ENCODE peak calls at places on chromosomes 1 and 21, in eight cellular contexts. C is lower lobe of right lung, Q is uterus, D is colonic mucosa, U is cardiac fibroblast, I is lower leg skin, B is BJ, M is stomach. N is an unnamed sample.

GRCh38 chr1:55504306-55504706 is 289.1 kb upstream of the USP24 start:
- DNase-seq in I (no peak), U (peak), B (no peak), Q (no peak), C (no peak), M (no peak), D (peak), N (no peak)

GRCh38 chr1:7705908-7706216 is 65.2 kb upstream of the VAMP3 start:
- DNase-seq in M (no peak), C (no peak), B (no peak), D (no peak), I (no peak), U (no peak), Q (no peak), N (no peak)

GRCh38 chr1:99004270-99005141 is at the start of gene PLPPR5:
- DNase-seq in M (no peak), C (no peak), D (no peak), U (peak), Q (no peak), B (no peak), I (no peak), N (peak)

GRCh38 chr1:26288311-26288941 is 8.5 kb downstream of the SH3BGRL3 start:
- DNase-seq in B (no peak), M (no peak), I (no peak), D (peak), C (no peak), Q (no peak), U (no peak), N (no peak)

GRCh38 chr1:42319128-42319851 is 15.7 kb downstream of the FOXJ3 start:
- DNase-seq in C (no peak), Q (no peak), D (no peak), I (no peak), U (peak), B (no peak), M (no peak), N (no peak)

GRCh38 chr1:196366817-196367495 is 241.3 kb downstream of the KCNT2 start:
- DNase-seq in I (no peak), U (peak), M (no peak), C (no peak), D (no peak), B (no peak), Q (no peak), N (no peak)

GRCh38 chr1:61323681-61324328 is 241.4 kb downstream of the NFIA start:
- DNase-seq in C (no peak), U (no peak), B (no peak), I (no peak), Q (no peak), M (no peak), D (no peak), N (no peak)

GRCh38 chr1:51607676-51608075 is 9.2 kb upstream of the OSBPL9 start:
- DNase-seq in I (peak), U (peak), D (no peak), Q (no peak), B (no peak), M (no peak), C (no peak), N (no peak)

GRCh38 chr1:60503216-60503615 is 429.6 kb upstream of the C1orf87 start:
- DNase-seq in Q (no peak), D (no peak), I (no peak), U (no peak), M (no peak), C (no peak), B (no peak), N (no peak)

GRCh38 chr1:1539310-1540014 is 962 bp downstream of the TMEM240 start:
- DNase-seq in D (no peak), M (no peak), B (no peak), Q (peak), C (no peak), U (peak), I (no peak), N (no peak)

GRCh38 chr1:209038316-209038715 is 545.2 kb upstream of the CAMK1G start:
- DNase-seq in U (no peak), M (no peak), C (no peak), B (no peak), I (no peak), Q (no peak), D (no peak), N (no peak)

GRCh38 chr1:25523512-25523911 is 19.9 kb upstream of the LDLRAP1 start:
- DNase-seq in C (no peak), U (peak), Q (no peak), D (no peak), I (no peak), B (no peak), M (no peak), N (no peak)

GRCh38 chr1:163035791-163036249 is 33.3 kb upstream of the RGS4 start:
- DNase-seq in I (no peak), Q (no peak), M (no peak), D (no peak), C (no peak), B (peak), U (peak), N (peak)

GRCh38 chr1:65177457-65177856 is 29.5 kb downstream of the AK4 start:
- DNase-seq in C (no peak), Q (no peak), M (no peak), D (no peak), I (no peak), B (no peak), U (peak), N (peak)

GRCh38 chr1:55542901-55543504 is 327.8 kb upstream of the USP24 start:
- DNase-seq in M (no peak), Q (no peak), I (no peak), U (peak), C (no peak), D (no peak), B (peak), N (no peak)

GRCh38 chr1:187654635-187655034 is 825.9 kb downstream of the PLA2G4A start:
- DNase-seq in B (no peak), C (no peak), I (no peak), U (no peak), M (no peak), Q (no peak), D (no peak), N (no peak)

GRCh38 chr1:43440358-43440757 is 13.4 kb downstream of the HYI start:
- DNase-seq in B (no peak), Q (peak), D (no peak), M (peak), C (no peak), U (no peak), I (no peak), N (no peak)

GRCh38 chr1:157512036-157512969 is 40.0 kb downstream of the FCRL5 start:
- DNase-seq in I (no peak), M (no peak), B (no peak), U (no peak), D (no peak), Q (no peak), C (no peak), N (no peak)

GRCh38 chr1:66366618-66367017 is 167.3 kb upstream of the SGIP1 start:
- DNase-seq in B (no peak), Q (no peak), U (no peak), C (no peak), I (no peak), M (no peak), D (no peak), N (no peak)

GRCh38 chr1:10504259-10504658 is 29.5 kb downstream of the PEX14 start:
- DNase-seq in D (no peak), Q (no peak), M (no peak), B (no peak), U (no peak), C (no peak), I (no peak), N (no peak)

GRCh38 chr1:10508511-10508951 is 33.8 kb downstream of the PEX14 start:
- DNase-seq in Q (no peak), U (no peak), D (no peak), B (no peak), M (no peak), I (no peak), C (no peak), N (no peak)

GRCh38 chr1:10509823-10510509 is 35.2 kb downstream of the PEX14 start:
- DNase-seq in D (no peak), M (no peak), B (no peak), U (no peak), I (no peak), Q (no peak), C (no peak), N (no peak)

GRCh38 chr1:10506677-10507047 is 31.9 kb downstream of the PEX14 start:
- DNase-seq in I (no peak), C (no peak), Q (no peak), U (no peak), M (no peak), D (no peak), B (no peak), N (no peak)

DNA sequence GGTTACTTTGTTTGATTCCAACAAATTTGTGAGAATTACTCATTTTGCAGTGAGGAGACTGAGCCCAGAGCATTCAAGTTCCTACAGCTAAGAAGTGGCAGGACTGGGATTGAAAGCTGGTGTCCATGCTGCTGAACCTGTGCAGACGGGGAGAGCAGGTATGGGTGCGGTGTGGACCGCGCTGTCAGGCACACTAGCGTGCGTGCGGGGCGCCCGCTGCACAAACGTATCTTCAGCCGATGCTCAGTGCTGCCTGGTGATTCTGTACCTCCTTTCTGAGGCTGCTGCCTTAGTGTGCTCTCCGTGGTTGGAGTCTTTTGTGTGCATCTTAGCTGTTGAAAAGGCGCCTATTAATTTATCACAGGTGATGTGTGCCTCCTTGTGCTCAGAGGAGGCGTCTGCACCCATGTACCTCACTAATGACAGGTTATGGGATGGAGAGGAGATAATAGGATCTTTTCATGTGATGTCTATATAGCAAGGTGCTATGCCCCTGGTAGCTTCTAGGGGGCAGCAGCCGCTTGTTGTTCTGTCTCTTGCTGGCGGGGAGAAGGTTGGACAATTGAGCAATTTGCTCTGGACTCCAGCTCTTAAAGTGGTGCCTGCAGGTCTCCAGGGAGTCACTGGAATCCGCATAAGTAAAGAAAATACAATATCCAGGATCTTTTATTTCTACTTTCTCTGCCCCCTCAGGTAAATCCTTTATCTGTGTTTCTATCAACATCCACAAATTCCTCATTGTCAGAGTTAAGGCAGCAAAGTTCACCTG is 32.5 kb downstream of the PEX14 start:
- DNase-seq in Q (peak), B (no peak), U (peak), I (no peak), C (peak), M (peak), D (peak), N (peak)
- TF ChIP-seq CTCF in Q (peak), B (peak), U (peak), I (no peak), C (peak), M (peak), D (peak), N (peak)

DNA sequence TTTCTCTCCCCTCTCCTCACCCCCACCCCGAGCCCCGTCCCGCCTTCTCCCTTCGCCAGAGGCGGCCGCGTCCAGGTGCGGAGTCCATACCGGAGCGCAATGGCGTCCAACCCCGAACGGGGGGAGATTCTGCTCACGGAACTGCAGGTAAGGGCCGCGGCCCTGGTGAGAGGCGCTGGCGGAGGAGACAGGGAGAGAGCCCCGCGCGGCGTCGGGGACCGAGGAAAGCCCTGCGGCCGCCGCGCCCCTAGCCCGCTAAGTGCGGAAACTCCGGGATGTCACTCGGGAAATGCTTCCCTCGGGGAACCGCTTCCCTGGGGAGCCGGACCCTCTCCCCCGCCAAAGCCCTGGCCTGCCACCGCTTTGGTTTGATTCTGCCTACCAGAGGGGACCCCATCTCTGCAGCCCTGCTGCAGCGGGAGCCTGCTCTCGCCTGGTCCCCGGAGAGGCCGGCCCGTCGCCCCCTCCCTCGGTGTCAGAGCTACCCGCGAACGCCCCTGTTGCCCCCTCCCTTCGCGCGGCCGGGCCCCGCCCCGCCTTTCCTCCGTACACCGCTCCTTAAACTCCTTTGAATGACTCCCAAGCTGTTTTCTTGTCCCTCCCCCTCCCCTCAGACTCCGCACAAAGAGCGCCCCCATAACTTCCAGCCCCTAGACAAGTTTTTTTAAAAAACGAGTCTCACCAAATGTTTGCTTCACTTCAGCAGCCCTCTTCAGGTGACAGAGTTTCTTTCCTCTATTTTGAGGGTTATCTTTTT is 587 bp downstream of the PKN2 start:
- DNase-seq in C (peak), B (no peak), D (peak), U (peak), I (peak), M (peak), Q (peak), N (peak)
- TF ChIP-seq CTCF in C (no peak), B (no peak), D (no peak), U (no peak), I (no peak), M (no peak), Q (no peak), N (no peak)

GRCh38 chr21:24076179-24076578 is 1531.1 kb downstream of the MRPL39 start:
- DNase-seq in C (no peak), U (peak), B (no peak), M (no peak), D (no peak), Q (no peak), I (no peak), N (no peak)
- TF ChIP-seq CTCF in C (no peak), U (no peak), B (no peak), M (no peak), D (no peak), Q (no peak), I (no peak), N (no peak)

GRCh38 chr1:48216276-48216675 is 6.2 kb upstream of the SLC5A9 start:
- DNase-seq in C (no peak), Q (no peak), D (no peak), B (no peak), U (no peak), M (no peak), I (no peak), N (no peak)

GRCh38 chr1:48216941-48217340 is 5.6 kb upstream of the SLC5A9 start:
- DNase-seq in U (no peak), D (no peak), Q (no peak), I (no peak), M (no peak), C (no peak), B (no peak), N (peak)

GRCh38 chr1:48215222-48215621 is 7.3 kb upstream of the SLC5A9 start:
- DNase-seq in I (no peak), M (no peak), C (no peak), U (no peak), Q (no peak), B (no peak), D (no peak), N (no peak)

GRCh38 chr1:48219803-48220202 is 2.7 kb upstream of the SLC5A9 start:
- DNase-seq in U (no peak), D (no peak), B (no peak), Q (no peak), M (no peak), I (no peak), C (no peak), N (no peak)

DNA sequence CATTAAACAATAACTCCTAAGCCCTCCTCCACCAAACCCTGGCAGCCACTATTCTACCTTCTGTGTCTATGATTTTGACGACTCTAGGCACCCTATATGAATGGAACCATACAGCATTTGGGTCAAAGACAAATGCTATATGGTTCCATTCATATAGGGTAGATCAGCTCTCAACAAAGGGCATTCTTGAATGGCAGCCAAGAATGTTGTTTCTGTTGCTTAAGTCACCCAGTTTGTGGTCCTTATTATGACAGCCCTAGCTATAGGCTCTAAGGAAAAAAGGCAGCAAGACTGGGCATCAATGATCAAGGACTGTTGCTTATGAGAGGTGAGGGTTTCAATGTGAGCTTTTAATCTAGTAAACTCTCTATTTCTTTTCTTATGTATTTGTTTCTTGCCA is 4.7 kb upstream of the SLC5A9 start:
- DNase-seq in Q (no peak), D (no peak), M (no peak), U (no peak), I (no peak), C (no peak), B (no peak), N (no peak)
- TF ChIP-seq CTCF in Q (no peak), D (no peak), M (no peak), U (no peak), I (no peak), C (no peak), B (no peak), N (no peak)

GRCh38 chr21:33588485-33589335 is at the start of gene DONSON:
- DNase-seq in U (peak), Q (peak), M (peak), D (peak), C (peak), B (peak), I (peak), N (peak)

GRCh38 chr21:33584455-33584854 is 4.0 kb downstream of the DONSON start:
- DNase-seq in M (no peak), B (no peak), U (no peak), I (no peak), C (no peak), D (no peak), Q (no peak), N (no peak)

GRCh38 chr21:33586927-33587326 is 1.6 kb downstream of the DONSON start:
- DNase-seq in I (no peak), C (no peak), B (no peak), M (no peak), D (no peak), Q (no peak), U (no peak), N (no peak)

GRCh38 chr21:33587792-33588484 is 546 bp downstream of the DONSON start:
- DNase-seq in B (no peak), I (peak), D (peak), C (peak), U (peak), Q (peak), M (peak), N (peak)
- TF ChIP-seq CTCF in B (no peak), I (no peak), D (no peak), C (no peak), U (no peak), Q (no peak), M (no peak), N (no peak)

GRCh38 chr1:228455715-228456114 is 31.5 kb upstream of the RNF187 start:
- DNase-seq in C (no peak), Q (no peak), D (no peak), M (no peak), I (no peak), U (peak), B (no peak), N (no peak)
- TF ChIP-seq CTCF in C (no peak), Q (no peak), D (no peak), M (no peak), I (no peak), U (peak), B (peak), N (no peak)

DNA sequence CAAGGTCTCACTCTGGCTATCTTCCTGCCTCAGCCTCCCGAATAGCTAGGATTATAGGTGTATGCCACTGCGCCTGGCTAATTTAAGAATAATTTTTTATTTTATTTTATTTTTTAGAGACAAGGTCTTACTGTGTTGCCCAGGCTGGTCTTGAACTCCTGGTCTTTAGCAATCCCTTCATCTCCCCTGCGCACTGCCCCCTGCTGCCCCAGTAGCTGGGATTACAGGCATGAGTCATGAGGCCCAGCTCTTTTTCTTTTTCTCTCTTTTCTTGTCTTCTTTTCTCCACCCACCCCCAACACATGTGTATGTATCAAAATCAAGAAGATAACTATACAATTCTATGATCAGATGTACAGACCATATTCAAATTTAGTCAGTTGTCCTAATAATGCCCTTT is 87.2 kb downstream of the PEX14 start:
- DNase-seq in B (no peak), M (no peak), D (no peak), C (no peak), U (no peak), Q (no peak), I (no peak), N (no peak)
- TF ChIP-seq CTCF in B (peak), M (no peak), D (no peak), C (peak), U (peak), Q (no peak), I (no peak), N (no peak)

GRCh38 chr1:40820251-40820797 is 36.7 kb downstream of the KCNQ4 start:
- DNase-seq in B (no peak), I (no peak), D (no peak), M (no peak), C (no peak), Q (no peak), U (peak), N (no peak)
- TF ChIP-seq CTCF in B (no peak), I (no peak), D (no peak), M (no peak), C (no peak), Q (no peak), U (no peak), N (no peak)